ENCODE peak calls at places on chromosomes 4 and X, in six cellular contexts. C is NT2/D1; O is GM23248; D is sigmoid colon; X is CD4-positive, alpha-beta memory T cell; P is body of pancreas. H is an unnamed sample.

GRCh38 chr4:14749910-14750309 is 252.4 kb upstream of the CPEB2 start:
- DNase-seq in C (no peak), O (peak; percentile 30), D (peak; percentile 71), X (no peak), P (peak; percentile 66), H (no peak)

GRCh38 chr4:28010543-28011235 is 1150.0 kb downstream of the STIM2 start:
- DNase-seq in C (no peak), O (peak; percentile 7), D (no peak), X (no peak), P (no peak), H (no peak)

GRCh38 chrX:74890676-74891430 is 34.4 kb downstream of the NEXMIF start:
- DNase-seq in C (no peak), O (no peak), D (no peak), X (no peak), P (no peak), H (no peak)

GRCh38 chrX:71106427-71106826 is at the start of gene CXorf65:
- DNase-seq in C (no peak), O (no peak), D (no peak), X (no peak), P (no peak), H (no peak)

GRCh38 chr4:187302456-187302855 is 578.8 kb upstream of the FAT1 start:
- DNase-seq in C (no peak), O (peak; percentile 39), D (no peak), X (no peak), P (no peak), H (no peak)

GRCh38 chrX:133394765-133395164 is 20.5 kb downstream of the GPC4 start:
- DNase-seq in C (no peak), O (no peak), D (no peak), X (no peak), P (no peak), H (no peak)

GRCh38 chr4:167779864-167780263 is 312.5 kb upstream of the ANXA10 start:
- DNase-seq in C (no peak), O (no peak), D (no peak), X (no peak), P (no peak), H (no peak)

GRCh38 chrX:47831788-47832187 is 4.9 kb upstream of the ZNF81 start:
- DNase-seq in C (peak; percentile 48), O (peak; percentile 52), D (no peak), X (peak; percentile 52), P (peak; percentile 50), H (peak; percentile 70)

GRCh38 chr4:176404591-176404990 is 84.8 kb downstream of the SPCS3 start:
- DNase-seq in C (no peak), O (peak; percentile 76), D (no peak), X (no peak), P (no peak), H (no peak)

GRCh38 chr4:133151301-133151680 is 2.2 kb downstream of the PCDH10 start:
- DNase-seq in C (no peak), O (peak; percentile 1), D (peak; percentile 48), X (no peak), P (peak; percentile 17), H (no peak)

GRCh38 chrX:130301405-130301804 is 32.7 kb upstream of the ZNF280C start:
- DNase-seq in C (no peak), O (no peak), D (no peak), X (no peak), P (no peak), H (no peak)

GRCh38 chrX:46208225-46208854 is 336.9 kb downstream of the ZNF674 start:
- DNase-seq in C (no peak), O (peak; percentile 58), D (no peak), X (no peak), P (no peak), H (no peak)

GRCh38 chrX:104288961-104289360 is 34.2 kb upstream of the ESX1 start:
- DNase-seq in C (no peak), O (peak; percentile 4), D (no peak), X (no peak), P (no peak), H (no peak)

GRCh38 chr4:85806346-85806745 is 331.4 kb downstream of the ARHGAP24 start:
- DNase-seq in C (no peak), O (no peak), D (no peak), X (no peak), P (no peak), H (no peak)

GRCh38 chrX:132918523-132918922 is 39.9 kb downstream of the HS6ST2 start:
- DNase-seq in C (no peak), O (no peak), D (no peak), X (no peak), P (no peak), H (no peak)

GRCh38 chr4:26568446-26568994 is 15.4 kb upstream of the TBC1D19 start:
- DNase-seq in C (no peak), O (peak; percentile 94), D (no peak), X (no peak), P (no peak), H (no peak)

GRCh38 chr4:31983246-31983645 is 1263.1 kb downstream of the PCDH7 start:
- DNase-seq in C (no peak), O (no peak), D (no peak), X (no peak), P (no peak), H (no peak)

GRCh38 chrX:72268601-72269365 is 8.3 kb downstream of the RPS4X start:
- DNase-seq in C (no peak), O (peak; percentile 75), D (no peak), X (no peak), P (no peak), H (no peak)

GRCh38 chrX:72271091-72271490 is 6.0 kb downstream of the RPS4X start:
- DNase-seq in C (no peak), O (peak; percentile 37), D (no peak), X (no peak), P (no peak), H (no peak)

GRCh38 chrX:72271812-72272211 is 5.2 kb downstream of the RPS4X start:
- DNase-seq in C (no peak), O (no peak), D (no peak), X (no peak), P (no peak), H (no peak)

GRCh38 chrX:72269671-72270251 is 7.3 kb downstream of the RPS4X start:
- DNase-seq in C (no peak), O (peak; percentile 59), D (no peak), X (no peak), P (no peak), H (no peak)

DNA sequence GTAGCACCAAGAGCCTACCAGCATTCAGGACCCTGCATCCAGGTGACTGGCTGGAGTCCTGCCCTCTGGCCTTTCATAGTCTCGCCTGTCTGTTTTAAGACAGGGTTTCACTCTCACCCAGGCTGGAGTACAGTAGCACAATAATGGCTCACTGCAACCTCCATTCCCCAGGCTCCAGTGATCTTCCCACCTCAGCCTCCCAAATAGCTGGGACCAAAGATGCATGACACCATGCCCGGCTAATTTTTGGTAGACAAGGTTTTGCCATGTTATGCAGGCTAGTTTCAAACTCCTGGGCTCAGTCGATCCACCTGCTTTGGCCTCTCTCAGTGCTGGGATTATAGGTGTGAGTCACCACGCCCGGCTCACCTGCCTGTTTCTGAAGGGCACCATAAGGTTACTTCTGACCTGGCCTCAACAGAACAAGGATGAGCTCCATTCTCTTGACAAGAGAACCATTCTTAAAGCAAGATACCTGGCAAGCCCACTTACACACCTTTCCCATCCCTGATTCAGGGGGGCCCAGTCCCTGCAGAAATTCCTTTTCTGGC is 6.7 kb downstream of the RPS4X start:
- DNase-seq in C (no peak), O (no peak), D (no peak), X (no peak), P (no peak), H (no peak)
- H3K36me3 ChIP-seq in C (peaks cover 80% of the 10 kb centered on the region), O (peaks cover 36% of the 10 kb centered on the region), D (peaks cover 28% of the 10 kb centered on the region), X (peaks cover 38% of the 10 kb centered on the region), P (peaks cover 10% of the 10 kb centered on the region), H (peaks cover 38% of the 10 kb centered on the region)

GRCh38 chr4:55272576-55272975 is 73.5 kb upstream of the SRD5A3 start:
- DNase-seq in C (no peak), O (no peak), D (no peak), X (no peak), P (no peak), H (no peak)

GRCh38 chr4:55277011-55277410 is 69.0 kb upstream of the SRD5A3 start:
- DNase-seq in C (no peak), O (no peak), D (no peak), X (no peak), P (no peak), H (no peak)

GRCh38 chr4:55269470-55269869 is 76.6 kb upstream of the SRD5A3 start:
- DNase-seq in C (no peak), O (no peak), D (no peak), X (no peak), P (no peak), H (no peak)

GRCh38 chr4:55269970-55270369 is 76.1 kb upstream of the SRD5A3 start:
- DNase-seq in C (no peak), O (no peak), D (no peak), X (no peak), P (no peak), H (no peak)

DNA sequence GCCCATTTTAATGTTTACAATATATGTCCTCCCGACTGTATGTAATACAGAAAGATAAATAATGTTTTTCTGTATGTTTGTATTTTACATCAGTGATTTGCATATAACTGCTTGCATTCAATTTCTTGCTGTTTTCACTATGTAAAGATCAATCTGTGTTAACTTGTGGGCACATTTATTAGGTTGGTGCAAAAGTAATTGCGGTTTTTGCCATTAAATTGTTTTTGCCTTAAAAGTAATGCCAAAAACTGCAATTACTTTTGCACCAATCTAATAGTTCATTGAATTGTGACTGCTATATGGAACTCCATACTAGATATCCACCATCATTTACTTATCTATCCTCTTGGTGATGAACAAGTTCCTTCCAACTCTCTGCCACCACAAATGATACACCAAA is 73.9 kb upstream of the SRD5A3 start:
- DNase-seq in C (no peak), O (no peak), D (no peak), X (no peak), P (no peak), H (no peak)
- H3K27me3 ChIP-seq in C (no peaks in the 10 kb centered on the region), O (peaks cover 2% of the 10 kb centered on the region), D (no peaks in the 10 kb centered on the region), X (no peaks in the 10 kb centered on the region), P (no peaks in the 10 kb centered on the region), H (no peaks in the 10 kb centered on the region)

DNA sequence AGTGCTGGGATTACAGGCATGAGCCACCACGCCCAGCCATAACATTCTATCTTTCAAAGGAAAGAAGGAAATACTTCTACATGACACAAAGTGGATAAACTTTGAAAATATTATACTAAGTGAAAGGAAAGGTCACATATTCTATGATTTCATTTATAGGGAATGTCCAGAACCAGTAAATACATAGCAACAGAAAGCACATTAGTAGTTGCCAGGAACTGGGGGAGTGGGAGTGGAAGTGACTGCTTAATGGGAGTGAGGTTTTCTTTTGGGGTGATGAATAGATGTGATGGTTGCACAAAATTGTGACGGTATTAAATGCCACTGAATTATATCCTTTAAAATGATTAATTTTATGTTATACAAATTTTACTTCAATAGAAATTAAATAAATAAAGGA is 95.7 kb upstream of the IL15 start:
- DNase-seq in C (no peak), O (peak; percentile 50), D (no peak), X (no peak), P (no peak), H (no peak)
- H3K36me3 ChIP-seq in C (no peaks in the 10 kb centered on the region), O (no peaks in the 10 kb centered on the region), D (no peaks in the 10 kb centered on the region), X (no peaks in the 10 kb centered on the region), P (no peaks in the 10 kb centered on the region), H (no peaks in the 10 kb centered on the region)

DNA sequence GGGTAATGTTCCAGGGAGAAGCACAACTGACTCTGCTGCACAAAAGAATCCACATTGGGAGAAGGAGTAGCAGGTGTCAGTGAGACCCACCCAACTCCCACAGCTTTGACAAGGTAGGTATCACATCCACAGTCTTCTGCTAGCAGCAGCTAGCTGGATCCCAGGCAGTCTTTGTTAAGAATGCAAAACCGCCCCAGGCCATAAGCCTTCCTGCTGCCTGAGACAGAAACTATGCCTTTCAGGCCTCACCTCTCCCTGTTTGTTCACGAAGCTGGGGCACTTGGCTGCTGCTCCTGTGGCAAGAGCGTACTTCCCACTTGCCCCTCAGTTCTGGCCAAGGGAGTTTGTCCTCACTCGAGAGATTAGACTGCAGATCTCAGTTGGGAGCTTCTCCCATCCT is 21.4 kb downstream of the RRAGB start:
- DNase-seq in C (no peak), O (no peak), D (no peak), X (no peak), P (no peak), H (no peak)
- H3K27me3 ChIP-seq in C (no peaks in the 10 kb centered on the region), O (no peaks in the 10 kb centered on the region), D (no peaks in the 10 kb centered on the region), X (no peaks in the 10 kb centered on the region), P (no peaks in the 10 kb centered on the region), H (no peaks in the 10 kb centered on the region)

H was measured in CD8-positive, alpha-beta memory T cell.